ENCODE peak calls at places on chromosomes 4 and X, in six cellular contexts. Z is H9, G is A549, C is Karpas-422, U is HCT116, P is IMR-90. H is an unnamed sample.

GRCh38 chrX:103918584-103919335 is 43.7 kb upstream of the TMSB15B start:
- DNase-seq in G (peak), P (peak), C (peak), Z (peak), U (no peak), H (peak)

GRCh38 chrX:86047174-86047991 is at the start of gene CHM:
- DNase-seq in C (peak), P (peak), U (peak), G (peak), Z (peak), H (peak)

GRCh38 chr4:6953751-6954380 is 44.2 kb downstream of the TBC1D14 start:
- DNase-seq in C (no peak), G (no peak), Z (peak), P (peak), U (peak), H (peak)

GRCh38 chr4:122890142-122890769 is 32.1 kb downstream of the NUDT6 start:
- DNase-seq in P (no peak), C (no peak), Z (no peak), G (no peak), U (no peak), H (no peak)

GRCh38 chr4:103887191-103887590 is 167.4 kb upstream of the TACR3 start:
- DNase-seq in P (no peak), G (no peak), C (no peak), U (no peak), Z (no peak), H (no peak)

GRCh38 chr4:159179310-159179958 is 76.6 kb downstream of the RAPGEF2 start:
- DNase-seq in P (no peak), C (no peak), G (no peak), Z (no peak), U (no peak), H (no peak)

GRCh38 chrX:40262641-40263560 is 165.1 kb upstream of the BCOR start:
- DNase-seq in C (no peak), U (peak), G (no peak), P (peak), Z (no peak), H (peak)

GRCh38 chr4:176622251-176622968 is 170.3 kb downstream of the VEGFC start:
- DNase-seq in Z (no peak), U (no peak), G (no peak), C (no peak), P (peak), H (peak)

GRCh38 chr4:22978656-22979055 is 285.9 kb downstream of the GBA3 start:
- DNase-seq in U (no peak), Z (no peak), G (no peak), C (no peak), P (no peak), H (no peak)

GRCh38 chr4:107183155-107183774 is 147.2 kb upstream of the DKK2 start:
- DNase-seq in G (peak), Z (no peak), C (peak), P (peak), U (peak), H (no peak)

DNA sequence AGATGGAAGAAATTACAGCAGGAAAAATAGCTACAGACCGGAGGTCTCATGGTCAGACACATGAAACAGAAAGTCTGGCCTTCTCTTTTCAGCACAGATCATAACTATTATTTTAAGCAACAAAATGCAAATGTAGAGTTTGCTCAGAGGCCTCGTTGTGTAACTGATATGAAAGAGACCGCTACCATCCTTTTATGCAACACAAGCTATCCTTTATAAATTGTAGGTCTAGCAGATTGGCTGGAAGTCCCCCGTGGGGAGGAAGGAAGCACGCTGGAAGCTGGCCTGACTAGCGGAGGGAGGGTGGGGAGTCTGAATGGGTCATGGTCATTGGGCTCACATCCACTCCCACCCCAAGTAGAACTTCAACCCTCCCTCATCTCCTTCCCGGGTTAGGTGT is 27.7 kb downstream of the DMP1 start:
- DNase-seq in G (no peak), P (no peak), U (no peak), C (no peak), Z (no peak), H (no peak)
- H3K4me2 ChIP-seq in G (no peak), P (no peak), U (no peak), C (no peak), Z (no peak), H (no peak)

GRCh38 chr4:87071401-87071800 is 136.6 kb downstream of the AFF1 start:
- DNase-seq in Z (no peak), C (no peak), U (no peak), P (no peak), G (no peak), H (no peak)

GRCh38 chr4:87067120-87067885 is 132.5 kb downstream of the AFF1 start:
- DNase-seq in P (no peak), G (no peak), U (no peak), C (no peak), Z (no peak), H (no peak)

GRCh38 chr4:87066403-87067119 is 131.8 kb downstream of the AFF1 start:
- DNase-seq in G (no peak), U (no peak), C (no peak), Z (no peak), P (no peak), H (no peak)

GRCh38 chr4:87069037-87069742 is 134.4 kb downstream of the AFF1 start:
- DNase-seq in C (no peak), U (no peak), G (no peak), P (no peak), Z (no peak), H (no peak)

DNA sequence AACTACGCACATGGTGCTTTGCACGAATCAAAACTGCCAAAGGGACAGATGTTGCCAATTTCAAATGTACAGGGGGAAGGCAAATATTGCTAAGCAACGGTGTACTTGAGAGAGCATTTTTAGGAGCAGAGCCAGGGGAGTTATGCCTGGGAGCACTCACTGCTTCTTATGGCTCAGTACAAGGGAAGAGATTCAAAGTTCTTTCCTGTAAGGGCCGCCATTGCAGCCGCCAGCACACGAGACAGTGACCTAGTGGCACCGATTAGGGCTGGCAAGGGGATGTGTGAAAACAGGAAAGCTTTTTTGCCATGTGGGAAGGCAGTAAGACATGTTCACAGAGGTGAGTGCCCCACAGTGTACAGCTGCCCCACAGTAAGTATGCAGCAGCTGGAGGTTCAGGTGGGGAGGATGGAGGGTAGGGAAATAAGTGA is 133.8 kb downstream of the AFF1 start:
- DNase-seq in C (no peak), U (no peak), Z (no peak), P (no peak), G (no peak), H (no peak)
- H3K27ac ChIP-seq in C (no peak), U (no peak), Z (no peak), P (no peak), G (no peak), H (no peak)

GRCh38 chr4:168848977-168849687 is 160.9 kb downstream of the CBR4 start:
- DNase-seq in G (no peak), Z (no peak), C (no peak), U (no peak), P (peak), H (no peak)

GRCh38 chr4:168846414-168846813 is 163.6 kb downstream of the CBR4 start:
- DNase-seq in C (no peak), P (no peak), U (no peak), G (no peak), Z (no peak), H (no peak)

GRCh38 chr4:168845897-168846296 is 164.2 kb downstream of the CBR4 start:
- DNase-seq in G (no peak), C (no peak), U (no peak), Z (no peak), P (no peak), H (no peak)

GRCh38 chr4:168850016-168850415 is 160.0 kb downstream of the CBR4 start:
- DNase-seq in Z (no peak), U (no peak), G (no peak), C (no peak), P (no peak), H (no peak)

GRCh38 chr4:168848112-168848511 is 161.9 kb downstream of the CBR4 start:
- DNase-seq in P (no peak), U (no peak), Z (no peak), G (no peak), C (no peak), H (no peak)
- H3K4me2 ChIP-seq in P (peak), U (no peak), Z (no peak), G (peak), C (peak), H (peak)

DNA sequence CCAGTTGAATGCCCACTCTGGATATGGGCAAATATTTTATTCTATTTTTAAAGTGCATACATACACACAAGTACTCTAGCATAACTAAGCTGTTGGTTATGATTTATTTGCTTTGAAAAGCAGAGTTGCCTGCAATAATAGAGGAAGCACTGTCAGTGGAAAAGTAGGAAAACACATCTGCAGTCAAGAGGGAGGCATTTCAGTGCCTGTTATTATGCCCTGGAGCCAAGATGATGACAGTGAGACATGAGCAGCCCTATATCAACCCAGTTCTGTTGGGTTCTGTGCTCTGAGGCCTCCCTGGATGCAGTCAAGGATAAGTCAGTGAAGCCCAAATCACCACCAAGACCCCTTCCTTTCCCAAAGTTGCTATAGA is 64.0 kb downstream of the PALLD start:
- DNase-seq in C (no peak), Z (no peak), G (no peak), U (no peak), P (no peak), H (no peak)
- H3K27ac ChIP-seq in C (no peak), Z (no peak), G (peak), U (peak), P (no peak), H (peak)

GRCh38 chr4:126267689-126268088 is 952.9 kb downstream of the FAT4 start:
- DNase-seq in Z (no peak), U (no peak), P (peak), G (no peak), C (no peak), H (peak)
- H3K4me2 ChIP-seq in Z (no peak), U (no peak), P (no peak), G (no peak), C (no peak), H (no peak)

GRCh38 chr4:88215351-88215750 is 56.9 kb upstream of the ABCG2 start:
- DNase-seq in P (peak), Z (no peak), G (no peak), C (no peak), U (no peak), H (no peak)

GRCh38 chr4:88208146-88208545 is 49.7 kb upstream of the ABCG2 start:
- DNase-seq in U (no peak), C (no peak), Z (no peak), G (no peak), P (no peak), H (no peak)

GRCh38 chr4:88211473-88212252 is 53.2 kb upstream of the ABCG2 start:
- DNase-seq in U (peak), Z (no peak), G (no peak), P (peak), C (peak), H (peak)

GRCh38 chr4:88216395-88216794 is 58.0 kb upstream of the ABCG2 start:
- DNase-seq in P (no peak), C (no peak), Z (no peak), G (no peak), U (no peak), H (peak)

GRCh38 chr4:88212253-88212561 is 53.8 kb upstream of the ABCG2 start:
- DNase-seq in C (no peak), U (no peak), G (no peak), Z (no peak), P (no peak), H (no peak)
- H3K27ac ChIP-seq in C (no peak), U (no peak), G (no peak), Z (no peak), P (no peak), H (no peak)

DNA sequence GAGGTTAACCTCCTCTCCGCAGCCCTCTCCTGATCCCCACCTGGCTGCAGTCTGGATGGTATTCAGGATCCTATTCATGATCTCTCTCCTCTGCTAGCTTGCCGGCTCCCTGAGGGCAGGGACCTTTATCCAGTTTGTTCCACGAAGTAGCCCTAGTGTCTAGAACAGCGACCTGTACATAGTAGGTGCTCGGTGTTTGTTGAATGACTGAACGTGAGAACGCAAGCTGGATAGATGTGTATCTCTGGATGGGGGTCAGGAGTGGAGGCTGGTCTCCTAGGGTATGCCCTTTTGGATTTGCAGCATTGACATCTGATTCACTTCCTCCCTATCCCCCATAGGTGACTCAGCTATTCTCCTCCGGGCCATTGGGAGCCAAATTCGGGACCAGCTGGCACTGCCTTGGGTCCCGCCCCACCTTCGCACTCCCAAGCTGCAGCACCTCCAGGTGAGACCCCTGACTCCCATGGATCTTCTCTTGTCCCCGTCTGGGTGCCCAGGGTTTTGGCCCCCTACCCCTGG is 7.3 kb downstream of the CCDC22 start:
- DNase-seq in U (no peak), P (no peak), G (no peak), C (no peak), Z (no peak), H (peak)
- H3K4me2 ChIP-seq in U (peak), P (no peak), G (no peak), C (no peak), Z (no peak), H (no peak)

GRCh38 chr4:99205104-99205979 is 13.7 kb downstream of the ADH6 start:
- DNase-seq in P (peak), G (no peak), Z (no peak), U (no peak), C (no peak), H (no peak)
- H3K27ac ChIP-seq in P (peak), G (no peak), Z (no peak), U (no peak), C (no peak), H (no peak)

GRCh38 chr4:26176621-26177121 is 144.1 kb upstream of the RBPJ start:
- DNase-seq in P (peak), G (no peak), C (peak), U (no peak), Z (no peak), H (peak)
- H3K4me2 ChIP-seq in P (no peak), G (no peak), C (no peak), U (no peak), Z (no peak), H (peak)